ENCODE peak calls at places on chromosomes 3 and 15, in nine cellular contexts. K is astrocyte of the cerebellum, B is stomach, D is fibroblast of lung, L is HFF-Myc, I is cardiac fibroblast, S is ovary, V is BJ, O is A549. G is an unnamed sample.

GRCh38 chr15:58229297-58229768 is 91.2 kb downstream of the AQP9 start:
- DNase-seq in O (no peak), D (no peak), L (no peak), V (no peak), K (no peak), I (no peak), S (no peak), B (no peak), G (no peak)

GRCh38 chr3:100086401-100086800 is 27.9 kb downstream of the FILIP1L start:
- DNase-seq in L (no peak), V (no peak), K (no peak), D (no peak), O (no peak), S (no peak), I (no peak), B (no peak), G (no peak)

GRCh38 chr15:60009124-60009523 is 5.0 kb downstream of the FOXB1 start:
- DNase-seq in K (no peak), L (no peak), D (no peak), I (no peak), B (no peak), O (no peak), S (no peak), V (no peak), G (no peak)

GRCh38 chr3:83842511-83842910 is 1116.3 kb upstream of the CADM2 start:
- DNase-seq in D (no peak), S (no peak), I (no peak), B (no peak), O (no peak), L (no peak), V (no peak), K (no peak), G (no peak)

GRCh38 chr3:123757281-123757940 is 126.7 kb downstream of the MYLK start:
- DNase-seq in O (no peak), K (no peak), D (no peak), S (no peak), V (no peak), I (peak; percentile 14), L (no peak), B (no peak), G (no peak)

GRCh38 chr15:77999486-77999885 is 78.0 kb downstream of the TBC1D2B start:
- DNase-seq in D (no peak), I (no peak), K (no peak), L (no peak), S (peak; percentile 30), V (no peak), O (no peak), B (no peak), G (no peak)

GRCh38 chr15:100008258-100008657 is 275.0 kb upstream of the LYSMD4 start:
- DNase-seq in S (no peak), I (no peak), L (no peak), V (no peak), D (no peak), B (no peak), K (no peak), O (no peak), G (no peak)

GRCh38 chr3:30426319-30426993 is 179.9 kb upstream of the TGFBR2 start:
- DNase-seq in B (no peak), V (no peak), I (peak; percentile 92), K (peak; percentile 53), S (peak; percentile 19), D (peak; percentile 79), L (no peak), O (no peak), G (no peak)

GRCh38 chr3:19270471-19270870 is 122.2 kb downstream of the KCNH8 start:
- DNase-seq in V (no peak), S (no peak), O (no peak), K (no peak), L (no peak), I (no peak), B (no peak), D (no peak), G (no peak)

GRCh38 chr3:116265976-116266584 is 179.2 kb downstream of the LSAMP start:
- DNase-seq in D (no peak), S (no peak), I (no peak), V (no peak), L (no peak), B (no peak), O (no peak), K (no peak), G (no peak)

GRCh38 chr3:143277531-143277930 is 158.0 kb downstream of the CHST2 start:
- DNase-seq in D (no peak), V (no peak), B (no peak), L (no peak), S (no peak), I (no peak), O (no peak), K (no peak), G (no peak)

GRCh38 chr3:178947738-178948137 is 123.9 kb downstream of the ZMAT3 start:
- DNase-seq in I (no peak), D (peak; percentile 28), L (no peak), S (no peak), K (no peak), O (no peak), B (no peak), V (no peak), G (no peak)
- TF ChIP-seq CTCF in I (no peak), D (no peak), L (no peak), S (no peak), K (no peak), O (no peak), B (no peak), V (no peak), G (no peak)

DNA sequence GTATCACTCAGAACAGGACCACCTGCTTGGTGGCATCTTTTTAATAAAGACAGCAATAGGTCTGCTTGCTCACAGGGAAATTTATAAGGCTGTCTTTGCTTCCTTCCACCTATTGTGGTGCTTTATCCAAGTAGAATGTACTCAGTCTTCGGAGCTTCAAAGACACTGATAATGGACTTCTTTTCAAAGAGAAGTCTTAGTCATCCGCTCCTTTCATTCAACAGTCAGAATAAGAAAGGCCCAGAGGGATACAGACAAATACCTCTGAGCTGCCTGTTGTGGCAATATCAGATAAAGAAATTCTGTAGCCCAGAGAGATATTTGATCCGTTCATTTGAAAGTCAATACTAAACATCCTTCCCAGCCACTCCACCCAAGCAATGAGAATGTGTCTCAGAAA is 110.1 kb downstream of the FHIT start:
- DNase-seq in I (no peak), S (no peak), O (no peak), V (no peak), L (no peak), B (no peak), D (no peak), K (no peak), G (no peak)
- H3K4me3 ChIP-seq in I (no peak overlapping the region), S (no peak overlapping the region), O (no peak overlapping the region), V (no peak overlapping the region), L (no peak overlapping the region), B (no peak overlapping the region), D (no peak overlapping the region), K (no peak overlapping the region), G (no peak overlapping the region)

GRCh38 chr3:40505599-40506462 is at the start of gene ZNF620:
- DNase-seq in I (peak; percentile 68), L (no peak), D (peak; percentile 59), O (peak; percentile 86), S (peak; percentile 82), B (peak; percentile 86), V (no peak), K (no peak), G (no peak)

GRCh38 chr3:40516201-40516600 is 8.6 kb upstream of the ZNF621 start:
- DNase-seq in O (no peak), V (no peak), L (no peak), B (no peak), D (no peak), I (peak; percentile 83), S (no peak), K (peak; percentile 28), G (peak; percentile 77)

DNA sequence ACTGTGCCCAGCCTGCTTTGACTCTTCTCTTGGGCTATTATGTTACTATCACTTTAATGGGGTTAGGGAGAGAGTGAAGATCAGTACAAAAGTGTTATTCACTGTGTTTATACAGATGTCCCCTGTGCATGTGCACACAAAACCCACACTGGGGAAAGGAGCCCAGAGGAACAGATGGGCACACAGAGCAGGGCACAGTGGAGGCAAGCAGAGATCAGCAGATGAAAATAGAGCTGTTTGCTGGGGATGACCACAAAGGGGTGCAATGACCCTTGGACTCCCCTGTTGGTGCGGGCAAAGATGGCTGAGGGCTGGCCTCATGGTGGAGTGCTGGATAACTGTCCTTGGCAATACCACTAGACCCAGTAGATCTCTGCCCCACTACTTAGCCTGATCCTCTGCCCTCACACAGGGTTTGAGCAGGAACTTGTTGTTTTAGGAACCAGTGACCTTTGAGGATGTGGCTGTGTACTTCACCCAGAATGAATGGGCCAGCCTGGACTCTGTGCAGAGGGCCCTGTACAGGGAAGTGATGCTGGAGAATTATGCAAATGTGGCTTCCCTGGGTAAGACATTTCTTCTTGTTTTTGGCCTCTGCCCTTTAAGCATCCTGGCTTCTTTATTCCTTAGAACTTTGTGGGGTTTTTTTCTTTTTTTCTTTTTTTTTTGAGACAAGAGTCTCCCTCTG is 5.3 kb downstream of the ZNF620 start:
- DNase-seq in V (no peak), S (no peak), B (no peak), K (no peak), O (no peak), I (no peak), D (no peak), L (no peak), G (no peak)
- TF ChIP-seq CTCF in V (no peak), S (no peak), B (no peak), K (no peak), O (no peak), I (no peak), D (no peak), L (no peak), G (no peak)

GRCh38 chr3:10248184-10248983 is at the start of gene TATDN2:
- DNase-seq in B (peak; percentile 97), K (peak; percentile 87), D (peak; percentile 95), I (peak; percentile 98), L (peak; percentile 93), S (peak; percentile 98), V (peak; percentile 78), O (peak; percentile 97), G (peak; percentile 58)

GRCh38 chr3:10248984-10249748 is 907 bp downstream of the TATDN2 start:
- DNase-seq in D (peak; percentile 4), O (peak; percentile 14), L (no peak), K (no peak), I (no peak), V (no peak), B (no peak), S (peak; percentile 40), G (no peak)

GRCh38 chr3:10245313-10245712 is 2.9 kb upstream of the TATDN2 start:
- DNase-seq in K (no peak), V (no peak), L (no peak), B (no peak), D (no peak), I (no peak), O (no peak), S (no peak), G (no peak)

GRCh38 chr3:10249833-10250232 is 1.6 kb downstream of the TATDN2 start:
- DNase-seq in B (no peak), K (no peak), I (no peak), L (no peak), D (peak; percentile 44), S (no peak), O (no peak), V (no peak), G (no peak)

DNA sequence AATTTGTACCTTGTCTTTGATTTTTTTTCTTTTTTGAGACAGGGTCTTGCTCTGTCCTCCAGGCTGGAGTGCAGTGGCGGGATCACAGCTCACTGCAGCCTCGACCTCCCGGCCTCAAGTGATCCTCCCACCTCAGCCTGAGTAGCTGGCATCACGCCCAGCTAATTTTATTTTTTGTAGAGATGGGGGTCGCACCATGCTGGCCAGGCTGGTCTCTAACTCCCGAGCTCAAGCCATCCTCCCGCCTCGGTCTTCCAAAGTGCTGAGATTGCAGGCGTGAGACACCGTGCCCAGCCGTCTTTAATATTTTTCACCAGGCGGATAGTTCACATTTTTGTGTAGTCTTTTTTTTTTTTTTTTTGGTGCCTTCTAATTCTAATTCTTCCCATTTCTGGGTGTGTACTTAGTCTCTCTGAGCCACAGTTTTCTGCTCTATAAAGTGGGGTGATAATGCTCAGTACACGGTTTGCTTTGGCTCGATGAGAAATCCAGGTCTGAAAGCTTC is 528 bp upstream of the TATDN2 start:
- DNase-seq in D (no peak), S (peak; percentile 35), L (no peak), O (no peak), K (no peak), V (no peak), B (no peak), I (no peak), G (no peak)
- H3K4me3 ChIP-seq in D (peak overlapping the region; percentile 81), S (peak overlapping the region; percentile 75), L (peak overlapping the region; percentile 91), O (peak overlapping the region; percentile 72), K (peak overlapping the region; percentile 57), V (peak overlapping the region; percentile 59), B (peak overlapping the region; percentile 72), I (peak overlapping the region; percentile 88), G (peak overlapping the region; percentile 84)

G was measured in AG04449.